ENCODE peak calls at places on chromosomes 4 and X, in six cellular contexts. One of them, this sample, is unnamed. For H3K36me3, the result is how much of the 10 kb centered on the place peaks cover.

GRCh38 chrX:39859991-39860861 is 237.5 kb downstream of the BCOR start:
- DNase-seq in HCT116: peak
- DNase-seq in esophagus muscularis mucosa: no peak
- DNase-seq in heart left ventricle: peak
- DNase-seq in tibial nerve: no peak
- DNase-seq in transverse colon: peak
- DNase-seq in this sample: no peak

GRCh38 chrX:85089321-85089840 is 85.7 kb downstream of the APOOL start:
- DNase-seq in HCT116: no peak
- DNase-seq in esophagus muscularis mucosa: no peak
- DNase-seq in heart left ventricle: no peak
- DNase-seq in tibial nerve: no peak
- DNase-seq in transverse colon: no peak
- DNase-seq in this sample: no peak

GRCh38 chr4:153765836-153766235 is 6.0 kb upstream of the RNF175 start:
- DNase-seq in HCT116: no peak
- DNase-seq in esophagus muscularis mucosa: no peak
- DNase-seq in heart left ventricle: no peak
- DNase-seq in tibial nerve: no peak
- DNase-seq in transverse colon: no peak
- DNase-seq in this sample: no peak

GRCh38 chr4:188396037-188396436 is 256.8 kb downstream of the TRIML1 start:
- DNase-seq in HCT116: no peak
- DNase-seq in esophagus muscularis mucosa: no peak
- DNase-seq in heart left ventricle: no peak
- DNase-seq in tibial nerve: no peak
- DNase-seq in transverse colon: no peak
- DNase-seq in this sample: no peak

GRCh38 chr4:105894570-105895323 is 524 bp upstream of the NPNT start:
- DNase-seq in HCT116: peak
- DNase-seq in esophagus muscularis mucosa: no peak
- DNase-seq in heart left ventricle: no peak
- DNase-seq in tibial nerve: no peak
- DNase-seq in transverse colon: peak
- DNase-seq in this sample: no peak

GRCh38 chr4:101019941-101020401 is 327.4 kb downstream of the PPP3CA start:
- DNase-seq in HCT116: peak
- DNase-seq in esophagus muscularis mucosa: no peak
- DNase-seq in heart left ventricle: no peak
- DNase-seq in tibial nerve: no peak
- DNase-seq in transverse colon: no peak
- DNase-seq in this sample: no peak

GRCh38 chr4:54185380-54185779 is 43.7 kb upstream of the PDGFRA start:
- DNase-seq in HCT116: peak
- DNase-seq in esophagus muscularis mucosa: no peak
- DNase-seq in heart left ventricle: no peak
- DNase-seq in tibial nerve: no peak
- DNase-seq in transverse colon: no peak
- DNase-seq in this sample: no peak

GRCh38 chrX:70445197-70445656 is 592 bp downstream of the DLG3 start:
- DNase-seq in HCT116: no peak
- DNase-seq in esophagus muscularis mucosa: no peak
- DNase-seq in heart left ventricle: no peak
- DNase-seq in tibial nerve: no peak
- DNase-seq in transverse colon: no peak
- DNase-seq in this sample: no peak

GRCh38 chrX:99750721-99751120 is 659.4 kb downstream of the PCDH19 start:
- DNase-seq in HCT116: no peak
- DNase-seq in esophagus muscularis mucosa: no peak
- DNase-seq in heart left ventricle: no peak
- DNase-seq in tibial nerve: no peak
- DNase-seq in transverse colon: no peak
- DNase-seq in this sample: no peak

GRCh38 chr4:106463622-106464021 is 95.0 kb upstream of the GIMD1 start:
- DNase-seq in HCT116: no peak
- DNase-seq in esophagus muscularis mucosa: no peak
- DNase-seq in heart left ventricle: no peak
- DNase-seq in tibial nerve: no peak
- DNase-seq in transverse colon: no peak
- DNase-seq in this sample: no peak

GRCh38 chrX:20461576-20461975 is 194.9 kb upstream of the RPS6KA3 start:
- DNase-seq in HCT116: no peak
- DNase-seq in esophagus muscularis mucosa: no peak
- DNase-seq in heart left ventricle: no peak
- DNase-seq in tibial nerve: no peak
- DNase-seq in transverse colon: no peak
- DNase-seq in this sample: no peak

GRCh38 chr4:174214102-174214878 is 69.2 kb downstream of the FBXO8 start:
- DNase-seq in HCT116: no peak
- DNase-seq in esophagus muscularis mucosa: no peak
- DNase-seq in heart left ventricle: no peak
- DNase-seq in tibial nerve: no peak
- DNase-seq in transverse colon: no peak
- DNase-seq in this sample: no peak

GRCh38 chr4:1490906-1491629 is 84.8 kb upstream of the NKX1-1 start:
- DNase-seq in HCT116: no peak
- DNase-seq in esophagus muscularis mucosa: no peak
- DNase-seq in heart left ventricle: no peak
- DNase-seq in tibial nerve: no peak
- DNase-seq in transverse colon: no peak
- DNase-seq in this sample: peak

GRCh38 chr4:48269861-48270515 is 350 bp upstream of the TEC start:
- DNase-seq in HCT116: peak
- DNase-seq in esophagus muscularis mucosa: peak
- DNase-seq in heart left ventricle: peak
- DNase-seq in tibial nerve: peak
- DNase-seq in transverse colon: peak
- DNase-seq in this sample: peak
- H3K27ac ChIP-seq in HCT116: peak
- H3K27ac ChIP-seq in esophagus muscularis mucosa: peak
- H3K27ac ChIP-seq in heart left ventricle: peak
- H3K27ac ChIP-seq in tibial nerve: peak
- H3K27ac ChIP-seq in transverse colon: peak
- H3K27ac ChIP-seq in this sample: peak

GRCh38 chr4:112704991-112705845 is 68.3 kb downstream of the LARP7 start:
- DNase-seq in HCT116: peak
- DNase-seq in esophagus muscularis mucosa: peak
- DNase-seq in heart left ventricle: peak
- DNase-seq in tibial nerve: peak
- DNase-seq in transverse colon: peak
- DNase-seq in this sample: peak
- TF ChIP-seq POLR2A in HCT116: no peak
- TF ChIP-seq POLR2A in esophagus muscularis mucosa: no peak
- TF ChIP-seq POLR2A in heart left ventricle: no peak
- TF ChIP-seq POLR2A in tibial nerve: no peak
- TF ChIP-seq POLR2A in transverse colon: no peak
- TF ChIP-seq POLR2A in this sample: no peak

DNA sequence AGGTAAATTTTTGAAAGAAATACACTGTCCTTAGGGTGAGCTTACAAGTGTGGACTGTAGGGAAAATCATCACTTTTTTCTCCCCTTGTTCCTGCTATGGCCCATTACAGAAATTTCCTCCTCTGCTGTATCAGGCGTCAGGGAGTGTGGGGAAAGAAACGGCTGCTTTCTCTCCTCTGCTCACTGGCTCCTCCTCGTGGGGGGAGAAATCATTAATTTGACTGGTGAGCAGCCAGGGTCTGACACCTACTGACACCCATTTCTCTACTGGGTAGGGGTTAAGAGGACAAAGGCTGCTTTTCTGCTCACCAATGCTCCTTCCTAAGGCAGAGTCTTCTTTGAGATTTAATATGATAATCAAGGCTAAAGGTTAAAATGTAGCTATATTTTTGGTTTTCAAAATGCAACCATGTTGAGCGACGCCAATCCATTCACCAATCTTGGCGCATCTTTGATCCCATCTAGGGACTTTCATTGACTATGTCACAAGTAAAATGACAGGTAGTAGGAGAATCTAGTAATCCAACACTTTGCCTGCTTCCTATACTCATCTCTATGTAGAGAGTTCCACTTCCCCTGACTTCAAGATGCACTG is 25.1 kb downstream of the SETD7 start:
- DNase-seq in HCT116: peak
- DNase-seq in esophagus muscularis mucosa: no peak
- DNase-seq in heart left ventricle: peak
- DNase-seq in tibial nerve: peak
- DNase-seq in transverse colon: peak
- DNase-seq in this sample: peak
- H3K36me3 ChIP-seq in HCT116: under half
- H3K36me3 ChIP-seq in esophagus muscularis mucosa: under half
- H3K36me3 ChIP-seq in heart left ventricle: under half
- H3K36me3 ChIP-seq in tibial nerve: under half
- H3K36me3 ChIP-seq in transverse colon: under half
- H3K36me3 ChIP-seq in this sample: under half

GRCh38 chrX:13053171-13053570 is 8.8 kb upstream of the FAM9C start:
- DNase-seq in HCT116: no peak
- DNase-seq in esophagus muscularis mucosa: no peak
- DNase-seq in heart left ventricle: no peak
- DNase-seq in tibial nerve: no peak
- DNase-seq in transverse colon: no peak
- DNase-seq in this sample: no peak
- H3K27ac ChIP-seq in HCT116: no peak
- H3K27ac ChIP-seq in esophagus muscularis mucosa: no peak
- H3K27ac ChIP-seq in heart left ventricle: no peak
- H3K27ac ChIP-seq in tibial nerve: no peak
- H3K27ac ChIP-seq in transverse colon: no peak
- H3K27ac ChIP-seq in this sample: no peak